ENCODE peak calls at places on chromosome 16, in four cellular contexts. R is AG09309, L is neural progenitor cell, U is psoas muscle. O is an unnamed sample.

GRCh38 chr16:55036371-55036821 is 105.7 kb downstream of the IRX5 start:
- DNase-seq in U (no peak), L (no peak), R (no peak), O (no peak)

GRCh38 chr16:19696961-19697360 is 21.1 kb downstream of the KNOP1 start:
- DNase-seq in U (no peak), R (no peak), L (no peak), O (no peak)

GRCh38 chr16:81201267-81201666 is 37.2 kb upstream of the BCO1 start:
- DNase-seq in L (no peak), U (no peak), R (no peak), O (no peak)

GRCh38 chr16:30533146-30533522 is 1.5 kb downstream of the ZNF747 start:
- DNase-seq in L (no peak), R (no peak), U (no peak), O (no peak)

GRCh38 chr16:80317132-80318098 is 223.4 kb upstream of the DYNLRB2 start:
- DNase-seq in L (peak; percentile 34), R (no peak), U (no peak), O (no peak)

GRCh38 chr16:89567656-89568594 is 7.4 kb downstream of the RPL13 start:
- DNase-seq in L (no peak), U (no peak), R (no peak), O (no peak)

GRCh38 chr16:27799866-27800265 is 249.9 kb downstream of the KATNIP start:
- DNase-seq in R (no peak), L (no peak), U (no peak), O (no peak)

GRCh38 chr16:50185005-50185505 is 31.9 kb downstream of the TENT4B start:
- DNase-seq in U (no peak), R (no peak), L (no peak), O (no peak)

DNA sequence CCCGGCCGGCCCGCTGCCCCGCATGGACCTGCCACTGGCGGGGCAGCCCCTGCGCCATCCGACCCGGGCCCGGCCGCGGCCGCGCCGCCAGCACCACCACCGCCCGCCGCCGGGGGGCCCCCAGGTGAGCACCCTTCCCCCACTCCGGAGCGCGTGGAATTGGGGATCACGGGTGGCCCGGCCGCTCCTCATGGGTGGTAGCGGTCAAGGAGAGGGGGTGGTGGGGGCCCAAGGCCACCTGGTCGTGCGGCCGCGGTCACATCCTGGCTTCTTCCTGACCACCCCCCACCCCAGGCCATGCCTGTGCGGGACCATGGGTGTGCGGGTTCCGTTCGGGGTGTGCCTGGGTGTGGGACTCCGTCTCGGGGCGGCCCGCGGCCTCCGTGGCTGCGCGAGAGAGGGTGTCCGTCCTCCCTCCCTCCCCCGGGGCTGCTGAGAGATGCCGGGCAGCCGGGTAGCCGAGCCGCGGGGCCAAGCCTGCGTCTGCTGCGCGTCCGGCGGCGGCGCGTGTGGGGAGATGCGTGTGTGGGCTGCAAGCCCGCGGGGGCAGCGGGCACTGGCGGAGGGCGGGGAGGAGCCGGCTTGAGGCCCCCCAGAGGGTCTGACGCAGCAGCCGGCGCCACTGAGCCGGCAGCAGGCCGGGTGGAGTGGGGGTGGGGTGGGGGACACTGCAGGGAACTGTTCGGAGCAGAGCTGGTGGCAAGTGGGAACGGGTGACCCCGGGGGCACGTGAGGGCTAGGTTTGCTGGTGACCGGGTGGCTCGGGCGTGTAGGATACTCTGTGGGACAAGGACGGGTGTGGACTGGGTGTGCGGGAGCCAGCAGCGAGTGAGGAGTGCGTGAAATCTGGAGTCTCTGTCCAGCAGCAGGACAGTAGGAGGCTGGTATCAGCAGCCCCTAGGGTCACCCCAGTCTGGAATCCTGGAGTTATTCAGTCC is 6.7 kb downstream of the ACD start:
- DNase-seq in L (peak; percentile 51), U (peak; percentile 47), R (no peak), O (no peak)
- TF ChIP-seq CTCF in L (peak; percentile 40), U (peak; percentile 25), R (no peak), O (no peak)

DNA sequence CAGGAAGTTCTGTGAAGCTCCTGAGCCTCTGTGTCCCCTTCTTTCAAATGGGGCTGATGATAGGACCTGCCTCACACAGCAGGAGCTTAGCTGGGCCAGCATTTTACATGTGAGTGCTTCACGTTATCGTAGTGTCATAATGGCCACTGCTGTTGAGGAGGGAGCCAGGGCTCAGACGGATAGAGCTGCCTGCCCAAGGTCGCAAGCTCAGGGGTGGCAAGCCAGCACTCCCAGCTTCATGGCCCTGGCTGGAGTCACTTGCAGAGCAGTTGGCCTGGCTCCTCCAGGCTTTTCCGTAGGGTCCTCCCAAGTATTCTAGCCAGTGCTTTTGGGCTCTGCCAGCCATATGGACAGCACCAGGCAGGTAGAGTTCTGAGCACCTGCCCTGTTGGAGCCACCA is 115.1 kb downstream of the SOCS1 start:
- DNase-seq in L (no peak), R (no peak), U (no peak), O (no peak)
- TF ChIP-seq CTCF in L (no peak), R (no peak), U (no peak), O (no peak)

GRCh38 chr16:85753976-85754375 is 3.1 kb upstream of the C16orf74 start:
- DNase-seq in L (no peak), R (no peak), U (no peak), O (no peak)

GRCh38 chr16:85754403-85754802 is 3.5 kb upstream of the C16orf74 start:
- DNase-seq in U (no peak), L (no peak), R (no peak), O (no peak)

GRCh38 chr16:85751665-85752501 is 987 bp upstream of the C16orf74 start:
- DNase-seq in R (no peak), L (no peak), U (no peak), O (peak; percentile 20)

GRCh38 chr16:85753559-85753958 is 2.7 kb upstream of the C16orf74 start:
- DNase-seq in L (no peak), R (no peak), U (no peak), O (no peak)

GRCh38 chr16:85752511-85753420 is 1.9 kb upstream of the C16orf74 start:
- DNase-seq in U (no peak), R (no peak), L (peak; percentile 78), O (no peak)
- TF ChIP-seq CTCF in U (no peak), R (peak; percentile 22), L (peak; percentile 47), O (no peak)

GRCh38 chr16:4313563-4314531 is 2.0 kb upstream of the GLIS2 start:
- DNase-seq in R (no peak), L (peak; percentile 86), U (peak; percentile 74), O (peak; percentile 79)
- TF ChIP-seq CTCF in R (peak; percentile 56), L (peak; percentile 83), U (peak; percentile 46), O (peak; percentile 76)

DNA sequence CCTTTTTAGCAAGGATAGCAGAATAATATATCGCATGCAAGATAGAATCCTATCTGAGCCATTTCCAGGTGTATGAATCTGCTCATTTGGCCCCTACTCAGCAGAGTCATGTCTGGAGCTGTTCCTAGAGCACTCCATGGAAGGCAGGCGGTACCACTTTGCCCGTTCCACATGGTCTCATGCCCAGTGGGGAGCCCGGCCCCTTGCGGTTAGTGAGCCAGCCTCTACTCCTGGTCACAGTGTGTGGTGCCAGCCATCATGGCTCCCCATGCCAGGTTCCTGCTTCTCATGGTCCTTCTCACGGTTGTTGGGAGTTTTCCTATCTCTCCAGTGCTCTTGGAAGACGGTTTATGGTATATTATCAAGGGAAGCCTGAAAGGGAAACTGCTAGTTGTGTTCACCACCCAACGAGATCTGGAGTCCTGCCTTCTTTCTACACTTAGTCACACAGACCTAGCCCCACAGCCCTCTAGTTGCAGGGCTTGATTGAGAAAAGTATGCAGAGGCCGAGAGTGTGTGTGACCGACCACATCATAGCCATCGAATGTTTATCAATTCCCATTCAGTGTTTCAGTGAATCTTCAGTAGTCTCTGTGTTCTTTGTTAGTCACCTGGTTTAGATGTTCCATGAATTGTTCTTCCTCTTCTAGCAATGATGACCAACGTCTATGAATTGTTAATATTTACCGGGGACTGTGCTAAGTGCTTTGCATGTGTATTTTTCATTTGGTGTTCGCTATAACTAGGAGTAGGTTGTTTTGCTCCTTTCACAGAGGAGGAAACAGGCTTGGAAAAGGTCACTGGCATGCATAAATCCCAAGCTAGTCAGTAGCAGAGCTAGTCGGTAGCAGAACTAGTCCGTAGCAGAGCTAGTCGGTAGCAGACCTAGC is 9.6 kb downstream of the JPT2 start:
- DNase-seq in U (no peak), L (no peak), R (no peak), O (no peak)
- TF ChIP-seq CTCF in U (no peak), L (no peak), R (no peak), O (no peak)